ENCODE peak calls at places on chromosomes 4 and X, in six cellular contexts. One of them, this sample, is unnamed.

GRCh38 chr4:7105261-7105660 is 37.4 kb upstream of the GRPEL1 start:
- DNase-seq in AG09309: no peak
- DNase-seq in activated B cell treated with CpG ODN at 0.5 μM for 24 hours: no peak
- DNase-seq in cardiac fibroblast: no peak
- DNase-seq in RWPE1: no peak
- DNase-seq in kidney: no peak
- DNase-seq in this sample: no peak

GRCh38 chr4:7861440-7861881 is 78.2 kb downstream of the AFAP1 start:
- DNase-seq in cardiac fibroblast: peak
- DNase-seq in RWPE1: peak
- DNase-seq in kidney: no peak
- DNase-seq in activated B cell treated with CpG ODN at 0.5 μM for 24 hours: no peak
- DNase-seq in AG09309: peak
- DNase-seq in this sample: no peak

GRCh38 chr4:25504932-25505636 is 128.0 kb downstream of the ANAPC4 start:
- DNase-seq in cardiac fibroblast: no peak
- DNase-seq in RWPE1: no peak
- DNase-seq in kidney: peak
- DNase-seq in activated B cell treated with CpG ODN at 0.5 μM for 24 hours: no peak
- DNase-seq in AG09309: no peak
- DNase-seq in this sample: no peak

GRCh38 chr4:183588169-183588675 is 70.8 kb downstream of the RWDD4 start:
- DNase-seq in activated B cell treated with CpG ODN at 0.5 μM for 24 hours: no peak
- DNase-seq in RWPE1: no peak
- DNase-seq in cardiac fibroblast: peak
- DNase-seq in kidney: no peak
- DNase-seq in AG09309: peak
- DNase-seq in this sample: no peak

GRCh38 chr4:8920969-8921368 is 49.3 kb upstream of the HMX1 start:
- DNase-seq in cardiac fibroblast: no peak
- DNase-seq in kidney: peak
- DNase-seq in activated B cell treated with CpG ODN at 0.5 μM for 24 hours: no peak
- DNase-seq in AG09309: no peak
- DNase-seq in RWPE1: no peak
- DNase-seq in this sample: peak

GRCh38 chr4:110622841-110623709 is at the start of gene PITX2:
- DNase-seq in kidney: peak
- DNase-seq in RWPE1: peak
- DNase-seq in cardiac fibroblast: peak
- DNase-seq in activated B cell treated with CpG ODN at 0.5 μM for 24 hours: no peak
- DNase-seq in AG09309: peak
- DNase-seq in this sample: peak

GRCh38 chr4:113094802-113095201 is 45.3 kb downstream of the ANK2 start:
- DNase-seq in RWPE1: peak
- DNase-seq in kidney: no peak
- DNase-seq in cardiac fibroblast: peak
- DNase-seq in activated B cell treated with CpG ODN at 0.5 μM for 24 hours: no peak
- DNase-seq in AG09309: no peak
- DNase-seq in this sample: no peak

GRCh38 chrX:113634565-113634964 is 793.9 kb upstream of the AMOT start:
- DNase-seq in cardiac fibroblast: no peak
- DNase-seq in kidney: no peak
- DNase-seq in RWPE1: no peak
- DNase-seq in AG09309: no peak
- DNase-seq in activated B cell treated with CpG ODN at 0.5 μM for 24 hours: no peak
- DNase-seq in this sample: no peak

GRCh38 chr4:152462047-152462446 is 73.8 kb downstream of the FBXW7 start:
- DNase-seq in cardiac fibroblast: no peak
- DNase-seq in RWPE1: no peak
- DNase-seq in kidney: no peak
- DNase-seq in AG09309: no peak
- DNase-seq in activated B cell treated with CpG ODN at 0.5 μM for 24 hours: no peak
- DNase-seq in this sample: no peak

GRCh38 chr4:1713003-1713397 is 881 bp upstream of the SLBP start:
- DNase-seq in activated B cell treated with CpG ODN at 0.5 μM for 24 hours: no peak
- DNase-seq in kidney: no peak
- DNase-seq in AG09309: no peak
- DNase-seq in cardiac fibroblast: no peak
- DNase-seq in RWPE1: peak
- DNase-seq in this sample: no peak

GRCh38 chrX:69082055-69082752 is 83.0 kb downstream of the PJA1 start:
- DNase-seq in RWPE1: no peak
- DNase-seq in activated B cell treated with CpG ODN at 0.5 μM for 24 hours: no peak
- DNase-seq in kidney: no peak
- DNase-seq in AG09309: no peak
- DNase-seq in cardiac fibroblast: no peak
- DNase-seq in this sample: no peak

GRCh38 chr4:87489678-87490077 is 39.5 kb downstream of the SPARCL1 start:
- DNase-seq in AG09309: no peak
- DNase-seq in activated B cell treated with CpG ODN at 0.5 μM for 24 hours: no peak
- DNase-seq in cardiac fibroblast: peak
- DNase-seq in RWPE1: no peak
- DNase-seq in kidney: no peak
- DNase-seq in this sample: no peak

GRCh38 chr4:11669156-11669555 is 240.5 kb upstream of the HS3ST1 start:
- DNase-seq in kidney: no peak
- DNase-seq in AG09309: no peak
- DNase-seq in activated B cell treated with CpG ODN at 0.5 μM for 24 hours: no peak
- DNase-seq in RWPE1: no peak
- DNase-seq in cardiac fibroblast: no peak
- DNase-seq in this sample: no peak

GRCh38 chrX:22122510-22122909 is 90.4 kb downstream of the PHEX start:
- DNase-seq in RWPE1: peak
- DNase-seq in activated B cell treated with CpG ODN at 0.5 μM for 24 hours: no peak
- DNase-seq in kidney: no peak
- DNase-seq in AG09309: peak
- DNase-seq in cardiac fibroblast: peak
- DNase-seq in this sample: no peak

GRCh38 chrX:47143894-47144625 is 442 bp downstream of the NDUFB11 start:
- DNase-seq in cardiac fibroblast: peak
- DNase-seq in kidney: peak
- DNase-seq in RWPE1: peak
- DNase-seq in activated B cell treated with CpG ODN at 0.5 μM for 24 hours: no peak
- DNase-seq in AG09309: no peak
- DNase-seq in this sample: no peak

GRCh38 chr4:48341776-48342558 is 638 bp downstream of the SLAIN2 start:
- DNase-seq in kidney: peak
- DNase-seq in AG09309: no peak
- DNase-seq in activated B cell treated with CpG ODN at 0.5 μM for 24 hours: no peak
- DNase-seq in cardiac fibroblast: peak
- DNase-seq in RWPE1: peak
- DNase-seq in this sample: peak

GRCh38 chr4:58247792-58248191 is 1137.6 kb upstream of the IGFBP7 start:
- DNase-seq in kidney: no peak
- DNase-seq in activated B cell treated with CpG ODN at 0.5 μM for 24 hours: no peak
- DNase-seq in AG09309: no peak
- DNase-seq in cardiac fibroblast: peak
- DNase-seq in RWPE1: peak
- DNase-seq in this sample: no peak

GRCh38 chr4:46715468-46715867 is 193.6 kb downstream of the COX7B2 start:
- DNase-seq in activated B cell treated with CpG ODN at 0.5 μM for 24 hours: no peak
- DNase-seq in kidney: no peak
- DNase-seq in AG09309: no peak
- DNase-seq in RWPE1: no peak
- DNase-seq in cardiac fibroblast: no peak
- DNase-seq in this sample: no peak

GRCh38 chr4:37977471-37978452 is 17.6 kb downstream of the PTTG2 start:
- DNase-seq in kidney: peak
- DNase-seq in activated B cell treated with CpG ODN at 0.5 μM for 24 hours: peak
- DNase-seq in cardiac fibroblast: peak
- DNase-seq in AG09309: peak
- DNase-seq in RWPE1: peak
- DNase-seq in this sample: peak

GRCh38 chr4:22238742-22239141 is 277.1 kb downstream of the ADGRA3 start:
- DNase-seq in kidney: no peak
- DNase-seq in cardiac fibroblast: no peak
- DNase-seq in activated B cell treated with CpG ODN at 0.5 μM for 24 hours: no peak
- DNase-seq in AG09309: no peak
- DNase-seq in RWPE1: no peak
- DNase-seq in this sample: no peak

GRCh38 chrX:97797076-97797475 is 913.4 kb downstream of the RPA4 start:
- DNase-seq in RWPE1: no peak
- DNase-seq in cardiac fibroblast: no peak
- DNase-seq in activated B cell treated with CpG ODN at 0.5 μM for 24 hours: no peak
- DNase-seq in kidney: no peak
- DNase-seq in AG09309: no peak
- DNase-seq in this sample: no peak

GRCh38 chr4:80197132-80197573 is at the start of gene PRDM8:
- DNase-seq in AG09309: no peak
- DNase-seq in activated B cell treated with CpG ODN at 0.5 μM for 24 hours: no peak
- DNase-seq in kidney: peak
- DNase-seq in RWPE1: no peak
- DNase-seq in cardiac fibroblast: no peak
- DNase-seq in this sample: no peak

GRCh38 chrX:42680651-42681050 is 97.3 kb downstream of the PPP1R2C start:
- DNase-seq in AG09309: no peak
- DNase-seq in kidney: no peak
- DNase-seq in RWPE1: no peak
- DNase-seq in activated B cell treated with CpG ODN at 0.5 μM for 24 hours: no peak
- DNase-seq in cardiac fibroblast: peak
- DNase-seq in this sample: no peak

GRCh38 chrX:22950278-22951266 is 49.2 kb upstream of the DDX53 start:
- DNase-seq in kidney: peak
- DNase-seq in AG09309: peak
- DNase-seq in activated B cell treated with CpG ODN at 0.5 μM for 24 hours: no peak
- DNase-seq in RWPE1: peak
- DNase-seq in cardiac fibroblast: peak
- DNase-seq in this sample: no peak

GRCh38 chrX:2391869-2392606 is 108.7 kb downstream of the DHRSX start:
- DNase-seq in cardiac fibroblast: peak
- DNase-seq in AG09309: peak
- DNase-seq in RWPE1: peak
- DNase-seq in kidney: no peak
- DNase-seq in activated B cell treated with CpG ODN at 0.5 μM for 24 hours: no peak
- DNase-seq in this sample: no peak
- TF ChIP-seq CTCF in cardiac fibroblast: peak
- TF ChIP-seq CTCF in AG09309: peak
- TF ChIP-seq CTCF in RWPE1: no peak
- TF ChIP-seq CTCF in kidney: peak
- TF ChIP-seq CTCF in activated B cell treated with CpG ODN at 0.5 μM for 24 hours: no peak
- TF ChIP-seq CTCF in this sample: no peak

DNA sequence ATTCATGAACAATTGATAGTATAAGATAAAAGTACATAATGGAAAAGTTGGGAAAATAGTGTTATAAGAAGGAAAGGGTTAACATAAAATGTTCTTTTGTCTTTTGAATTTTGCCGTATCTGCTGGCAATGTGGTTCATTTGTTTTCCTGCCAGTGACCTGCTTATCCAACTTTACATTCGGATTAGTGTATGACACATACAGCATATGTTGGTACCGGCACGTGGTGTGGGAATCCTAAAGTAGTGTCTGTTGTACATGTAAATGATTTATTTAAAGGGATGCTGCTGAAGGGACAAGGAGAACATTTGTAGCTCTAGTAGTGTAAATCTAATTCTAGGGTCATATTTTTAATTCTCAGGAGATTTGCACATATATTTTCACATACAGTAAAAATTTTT is 11.5 kb downstream of the RAB9A start:
- DNase-seq in RWPE1: no peak
- DNase-seq in kidney: no peak
- DNase-seq in AG09309: no peak
- DNase-seq in cardiac fibroblast: no peak
- DNase-seq in activated B cell treated with CpG ODN at 0.5 μM for 24 hours: no peak
- DNase-seq in this sample: no peak
- TF ChIP-seq CTCF in RWPE1: no peak
- TF ChIP-seq CTCF in kidney: no peak
- TF ChIP-seq CTCF in AG09309: no peak
- TF ChIP-seq CTCF in cardiac fibroblast: no peak
- TF ChIP-seq CTCF in activated B cell treated with CpG ODN at 0.5 μM for 24 hours: no peak
- TF ChIP-seq CTCF in this sample: no peak

GRCh38 chr4:140359571-140360427 is 13.6 kb upstream of the SCOC start:
- DNase-seq in kidney: no peak
- DNase-seq in AG09309: peak
- DNase-seq in activated B cell treated with CpG ODN at 0.5 μM for 24 hours: peak
- DNase-seq in RWPE1: peak
- DNase-seq in cardiac fibroblast: peak
- DNase-seq in this sample: peak
- TF ChIP-seq CTCF in kidney: peak
- TF ChIP-seq CTCF in AG09309: peak
- TF ChIP-seq CTCF in activated B cell treated with CpG ODN at 0.5 μM for 24 hours: peak
- TF ChIP-seq CTCF in RWPE1: peak
- TF ChIP-seq CTCF in cardiac fibroblast: peak
- TF ChIP-seq CTCF in this sample: peak

GRCh38 chr4:149306537-149306936 is 509.1 kb downstream of the IQCM start:
- DNase-seq in kidney: no peak
- DNase-seq in activated B cell treated with CpG ODN at 0.5 μM for 24 hours: no peak
- DNase-seq in AG09309: no peak
- DNase-seq in RWPE1: no peak
- DNase-seq in cardiac fibroblast: no peak
- DNase-seq in this sample: no peak

GRCh38 chr4:149311076-149311475 is 504.6 kb downstream of the IQCM start:
- DNase-seq in cardiac fibroblast: peak
- DNase-seq in RWPE1: no peak
- DNase-seq in activated B cell treated with CpG ODN at 0.5 μM for 24 hours: no peak
- DNase-seq in AG09309: no peak
- DNase-seq in kidney: no peak
- DNase-seq in this sample: no peak
- TF ChIP-seq CTCF in cardiac fibroblast: no peak
- TF ChIP-seq CTCF in RWPE1: no peak
- TF ChIP-seq CTCF in activated B cell treated with CpG ODN at 0.5 μM for 24 hours: no peak
- TF ChIP-seq CTCF in AG09309: no peak
- TF ChIP-seq CTCF in kidney: no peak
- TF ChIP-seq CTCF in this sample: no peak

GRCh38 chrX:71224098-71224708 is 1.2 kb downstream of the GJB1 start:
- DNase-seq in AG09309: no peak
- DNase-seq in RWPE1: no peak
- DNase-seq in activated B cell treated with CpG ODN at 0.5 μM for 24 hours: no peak
- DNase-seq in kidney: no peak
- DNase-seq in cardiac fibroblast: no peak
- DNase-seq in this sample: no peak

GRCh38 chrX:71228063-71228642 is 5.1 kb downstream of the GJB1 start:
- DNase-seq in RWPE1: no peak
- DNase-seq in AG09309: no peak
- DNase-seq in kidney: no peak
- DNase-seq in cardiac fibroblast: no peak
- DNase-seq in activated B cell treated with CpG ODN at 0.5 μM for 24 hours: no peak
- DNase-seq in this sample: no peak

GRCh38 chrX:71224969-71225368 is 1.9 kb downstream of the GJB1 start:
- DNase-seq in cardiac fibroblast: no peak
- DNase-seq in AG09309: no peak
- DNase-seq in kidney: no peak
- DNase-seq in RWPE1: no peak
- DNase-seq in activated B cell treated with CpG ODN at 0.5 μM for 24 hours: no peak
- DNase-seq in this sample: no peak

GRCh38 chrX:71225661-71226060 is 2.6 kb downstream of the GJB1 start:
- DNase-seq in AG09309: no peak
- DNase-seq in RWPE1: no peak
- DNase-seq in cardiac fibroblast: no peak
- DNase-seq in activated B cell treated with CpG ODN at 0.5 μM for 24 hours: no peak
- DNase-seq in kidney: no peak
- DNase-seq in this sample: no peak

GRCh38 chrX:71227370-71228062 is 4.5 kb downstream of the GJB1 start:
- DNase-seq in AG09309: no peak
- DNase-seq in cardiac fibroblast: no peak
- DNase-seq in activated B cell treated with CpG ODN at 0.5 μM for 24 hours: no peak
- DNase-seq in RWPE1: no peak
- DNase-seq in kidney: no peak
- DNase-seq in this sample: no peak
- TF ChIP-seq CTCF in AG09309: no peak
- TF ChIP-seq CTCF in cardiac fibroblast: no peak
- TF ChIP-seq CTCF in activated B cell treated with CpG ODN at 0.5 μM for 24 hours: no peak
- TF ChIP-seq CTCF in RWPE1: no peak
- TF ChIP-seq CTCF in kidney: no peak
- TF ChIP-seq CTCF in this sample: no peak